ENCODE peak calls at places on chromosomes 7 and 10, in ten cellular contexts. X, U, V, F, H, Q, M, J, R and O are unnamed samples.
A peak's percentile ranks its signal among the peaks of the same experiment; 100 is the strongest.

GRCh38 chr10:124233546-124234138 is 140.2 kb upstream of the CHST15 start:
- DNase-seq in X (no peak), U (no peak), V (no peak), F (no peak), H (no peak), Q (no peak), M (no peak), J (no peak), R (no peak), O (no peak)

GRCh38 chr10:11616021-11616420 is 4.6 kb upstream of the USP6NL start:
- DNase-seq in X (no peak), U (no peak), V (no peak), F (no peak), H (no peak), Q (no peak), M (no peak), J (no peak), R (no peak), O (no peak)

GRCh38 chr10:97319671-97320479 is 804 bp downstream of the FRAT1 start:
- DNase-seq in X (peak; percentile 72), U (no peak), V (peak; percentile 60), F (no peak), H (peak; percentile 53), Q (peak; percentile 69), M (no peak), J (peak; percentile 86), R (peak; percentile 49), O (no peak)

GRCh38 chr10:101886521-101887312 is 43.1 kb upstream of the KCNIP2 start:
- DNase-seq in X (no peak), U (no peak), V (no peak), F (no peak), H (no peak), Q (no peak), M (no peak), J (no peak), R (no peak), O (no peak)

GRCh38 chr10:35433851-35434426 is 97.6 kb downstream of the CCNY start:
- DNase-seq in X (no peak), U (no peak), V (no peak), F (peak; percentile 86), H (no peak), Q (no peak), M (peak; percentile 48), J (no peak), R (no peak), O (peak; percentile 41)

GRCh38 chr10:91551856-91552255 is 81.0 kb downstream of the PPP1R3C start:
- DNase-seq in X (no peak), U (peak; percentile 35), V (peak; percentile 38), F (peak; percentile 86), H (no peak), Q (no peak), M (no peak), J (peak; percentile 92), R (no peak), O (no peak)

GRCh38 chr10:8255301-8255700 is 200.8 kb downstream of the GATA3 start:
- DNase-seq in X (no peak), U (no peak), V (no peak), F (no peak), H (no peak), Q (no peak), M (no peak), J (no peak), R (no peak), O (no peak)

GRCh38 chr10:59675812-59676211 is 33.8 kb downstream of the SLC16A9 start:
- DNase-seq in X (no peak), U (no peak), V (no peak), F (peak; percentile 17), H (no peak), Q (no peak), M (no peak), J (peak; percentile 86), R (no peak), O (no peak)

GRCh38 chr7:48087349-48087748 is 1.7 kb upstream of the UPP1 start:
- DNase-seq in X (no peak), U (no peak), V (no peak), F (peak; percentile 78), H (no peak), Q (peak; percentile 41), M (peak; percentile 32), J (peak; percentile 24), R (no peak), O (no peak)

GRCh38 chr7:135441791-135442190 is 68.1 kb downstream of the CNOT4 start:
- DNase-seq in X (no peak), U (peak; percentile 15), V (no peak), F (peak; percentile 37), H (no peak), Q (no peak), M (peak; percentile 63), J (no peak), R (no peak), O (no peak)

GRCh38 chr7:835491-836401 is 3.5 kb downstream of the SUN1 start:
- DNase-seq in X (no peak), U (no peak), V (no peak), F (no peak), H (no peak), Q (no peak), M (no peak), J (no peak), R (no peak), O (no peak)

GRCh38 chr7:55179897-55180682 is 161.3 kb downstream of the EGFR start:
- DNase-seq in X (no peak), U (no peak), V (no peak), F (no peak), H (no peak), Q (no peak), M (no peak), J (no peak), R (no peak), O (no peak)

GRCh38 chr10:69807696-69808095 is 6.0 kb downstream of the COL13A1 start:
- DNase-seq in X (no peak), U (no peak), V (no peak), F (peak; percentile 42), H (no peak), Q (no peak), M (no peak), J (peak; percentile 40), R (no peak), O (no peak)

DNA sequence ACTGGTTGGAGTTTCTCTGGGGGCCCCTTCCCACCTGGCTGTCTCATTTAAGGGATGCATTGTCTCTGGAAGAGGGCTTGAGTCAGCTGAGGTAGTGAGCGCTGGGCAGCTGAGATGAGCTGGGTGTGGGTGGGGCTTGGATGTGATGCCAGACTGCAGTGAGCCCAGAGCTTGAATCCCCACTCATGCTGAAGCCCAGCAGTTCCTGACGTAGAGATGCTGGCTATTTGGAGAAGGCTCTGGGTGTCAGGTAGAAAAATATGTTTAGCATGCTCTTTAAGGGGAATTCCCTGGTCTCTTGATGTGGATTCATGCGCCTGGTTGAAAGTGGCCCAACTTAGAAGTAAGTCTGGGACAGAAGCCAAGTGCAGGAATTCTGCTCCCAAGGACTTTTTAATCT is 241.5 kb upstream of the IGFBP3 start:
- DNase-seq in X (no peak), U (no peak), V (no peak), F (no peak), H (no peak), Q (no peak), M (no peak), J (no peak), R (no peak), O (no peak)
- H3K27ac ChIP-seq in X (no peak overlapping the region), U (no peak overlapping the region), V (no peak overlapping the region), F (no peak overlapping the region), H (no peak overlapping the region), Q (no peak overlapping the region), M (no peak overlapping the region), J (no peak overlapping the region), R (no peak overlapping the region), O (no peak overlapping the region)

GRCh38 chr10:127976286-127976685 is 69.4 kb downstream of the PTPRE start:
- DNase-seq in X (no peak), U (no peak), V (no peak), F (peak; percentile 50), H (no peak), Q (no peak), M (no peak), J (no peak), R (no peak), O (no peak)
- H3K4me3 ChIP-seq in X (no peak overlapping the region), U (no peak overlapping the region), V (no peak overlapping the region), F (no peak overlapping the region), H (no peak overlapping the region), Q (no peak overlapping the region), M (no peak overlapping the region), J (no peak overlapping the region), R (no peak overlapping the region), O (no peak overlapping the region)

GRCh38 chr10:30500963-30501504 is 67.0 kb downstream of the MAP3K8 start:
- DNase-seq in X (no peak), U (no peak), V (no peak), F (no peak), H (no peak), Q (no peak), M (no peak), J (no peak), R (no peak), O (no peak)
- H3K4me1 ChIP-seq in X (peaks cover 8% of the 10 kb centered on the region), U (peaks cover 14% of the 10 kb centered on the region), V (no peaks in the 10 kb centered on the region), F (no peaks in the 10 kb centered on the region), H (peaks cover 48% of the 10 kb centered on the region), Q (peaks cover 62% of the 10 kb centered on the region), M (peaks cover 21% of the 10 kb centered on the region), J (peaks cover 10% of the 10 kb centered on the region), R (peaks cover 69% of the 10 kb centered on the region), O (no peaks in the 10 kb centered on the region)

GRCh38 chr7:73830872-73831655 is at the start of gene CLDN4:
- DNase-seq in X (no peak), U (no peak), V (no peak), F (no peak), H (no peak), Q (no peak), M (no peak), J (peak; percentile 84), R (no peak), O (no peak)

GRCh38 chr7:73828972-73829371 is 1.8 kb upstream of the CLDN4 start:
- DNase-seq in X (no peak), U (no peak), V (no peak), F (no peak), H (no peak), Q (no peak), M (no peak), J (no peak), R (no peak), O (no peak)

GRCh38 chr7:73830618-73830871 is 251 bp upstream of the CLDN4 start:
- DNase-seq in X (no peak), U (no peak), V (no peak), F (no peak), H (no peak), Q (no peak), M (peak; percentile 97), J (no peak), R (no peak), O (no peak)

GRCh38 chr7:73829505-73829904 is 1.3 kb upstream of the CLDN4 start:
- DNase-seq in X (no peak), U (no peak), V (no peak), F (no peak), H (no peak), Q (no peak), M (peak; percentile 86), J (peak; percentile 56), R (no peak), O (no peak)

DNA sequence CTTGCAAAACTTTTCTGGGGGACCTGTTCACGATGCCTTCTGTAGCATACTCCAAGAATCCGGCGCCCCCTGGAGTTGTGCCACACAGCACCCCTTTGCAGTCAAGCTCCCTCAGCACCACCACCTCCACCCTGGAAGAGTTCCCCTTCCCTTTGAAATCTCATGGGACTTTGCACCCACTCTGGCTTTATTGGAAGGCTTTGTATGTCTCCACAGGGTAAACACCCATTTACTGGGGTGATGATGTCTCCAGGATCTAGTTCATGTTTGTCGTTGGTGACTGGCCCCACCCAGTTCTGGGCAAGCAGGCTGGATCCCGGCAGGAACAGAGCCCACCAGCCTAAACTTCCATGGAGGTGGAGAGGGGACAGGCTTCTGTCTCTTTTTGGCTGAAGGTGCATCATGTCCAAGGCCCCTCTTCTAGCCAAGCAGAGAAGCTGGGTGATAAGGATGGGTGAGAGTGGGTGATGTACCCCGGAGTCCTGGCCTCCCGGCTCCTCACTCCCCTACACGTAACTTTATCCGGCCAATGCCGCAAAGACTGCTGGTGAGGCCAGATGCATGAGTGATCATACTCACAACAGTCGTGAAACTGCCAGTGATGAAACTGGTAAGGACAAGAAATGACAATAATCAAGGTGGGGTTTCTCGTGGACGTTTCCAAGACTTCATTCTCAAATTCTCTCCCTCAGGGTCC is 727 bp upstream of the CLDN4 start:
- DNase-seq in X (no peak), U (no peak), V (no peak), F (no peak), H (no peak), Q (no peak), M (peak; percentile 46), J (no peak), R (no peak), O (no peak)
- H3K27ac ChIP-seq in X (no peak overlapping the region), U (peak overlapping the region; percentile 34), V (no peak overlapping the region), F (no peak overlapping the region), H (no peak overlapping the region), Q (no peak overlapping the region), M (peak overlapping the region; percentile 99), J (peak overlapping the region; percentile 87), R (no peak overlapping the region), O (no peak overlapping the region)